ENCODE peak calls at places on chromosomes 11 and 22, in nine cellular contexts. Q, F, H, W, Z, Y, M, E and J are unnamed samples. For H3K4me1, the result is how much of the 10 kb centered on the place peaks cover.

GRCh38 chr22:44707752-44708151 is 5.7 kb downstream of the PRR5 start:
- DNase-seq in Q (no peak), F (no peak), H (no peak), W (peak), Z (no peak), Y (peak), M (no peak), E (no peak), J (no peak)

GRCh38 chr22:47036936-47037485 is 274.6 kb downstream of the TBC1D22A start:
- DNase-seq in Q (no peak), F (no peak), H (no peak), W (no peak), Z (no peak), Y (no peak), M (no peak), E (no peak), J (no peak)

GRCh38 chr22:35846804-35847203 is 129.1 kb downstream of the APOL5 start:
- DNase-seq in Q (no peak), F (no peak), H (no peak), W (no peak), Z (no peak), Y (no peak), M (no peak), E (no peak), J (no peak)

GRCh38 chr11:15006139-15006759 is 34.1 kb upstream of the CALCA start:
- DNase-seq in Q (no peak), F (peak), H (no peak), W (peak), Z (peak), Y (peak), M (no peak), E (peak), J (peak)

GRCh38 chr22:36252754-36253522 is at the start of gene APOL1:
- DNase-seq in Q (peak), F (peak), H (peak), W (no peak), Z (no peak), Y (no peak), M (peak), E (no peak), J (no peak)

GRCh38 chr11:88377151-88377550 is 39.6 kb upstream of the CTSC start:
- DNase-seq in Q (no peak), F (no peak), H (no peak), W (peak), Z (no peak), Y (no peak), M (no peak), E (no peak), J (no peak)

GRCh38 chr11:9600651-9601040 is 27.2 kb downstream of the WEE1 start:
- DNase-seq in Q (no peak), F (no peak), H (no peak), W (peak), Z (peak), Y (peak), M (no peak), E (no peak), J (no peak)

GRCh38 chr11:16779436-16779835 is 41.0 kb downstream of the C11orf58 start:
- DNase-seq in Q (no peak), F (no peak), H (peak), W (no peak), Z (no peak), Y (no peak), M (no peak), E (peak), J (no peak)

GRCh38 chr11:19746081-19746480 is 33.4 kb downstream of the NAV2 start:
- DNase-seq in Q (no peak), F (no peak), H (no peak), W (no peak), Z (no peak), Y (no peak), M (no peak), E (no peak), J (no peak)

GRCh38 chr11:109338131-109338530 is 83.9 kb upstream of the C11orf87 start:
- DNase-seq in Q (no peak), F (no peak), H (no peak), W (peak), Z (no peak), Y (no peak), M (no peak), E (no peak), J (peak)

GRCh38 chr11:71498091-71498490 is 29.0 kb upstream of the KRTAP5-7 start:
- DNase-seq in Q (no peak), F (no peak), H (peak), W (no peak), Z (no peak), Y (no peak), M (no peak), E (no peak), J (no peak)

GRCh38 chr11:112928136-112928535 is 33.1 kb upstream of the NCAM1 start:
- DNase-seq in Q (no peak), F (no peak), H (no peak), W (peak), Z (no peak), Y (no peak), M (no peak), E (no peak), J (no peak)

DNA sequence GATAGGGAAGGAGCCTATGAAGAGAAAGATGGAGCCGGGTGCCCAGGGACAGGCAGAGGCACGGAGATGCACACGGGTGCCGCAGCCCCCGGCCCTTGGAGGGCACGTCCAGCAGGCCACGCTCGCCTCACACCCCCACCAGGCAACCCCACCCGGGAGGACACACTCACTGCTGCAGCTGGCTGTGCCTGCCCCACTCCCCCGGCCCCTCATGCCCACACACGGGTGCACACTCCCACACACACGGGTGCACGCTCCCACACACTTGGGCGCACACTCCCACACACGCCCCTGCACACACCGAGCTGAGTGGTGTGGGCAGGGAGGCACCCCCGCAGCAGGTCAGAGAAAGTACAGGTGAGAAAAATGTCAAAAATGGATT is 1.1 kb downstream of the MOB2 start:
- DNase-seq in Q (no peak), F (no peak), H (no peak), W (no peak), Z (no peak), Y (no peak), M (no peak), E (no peak), J (no peak)
- H3K4me1 ChIP-seq in Q (under half), F (under half), H (under half), W (under half), Z (under half), Y (under half), M (under half), E (under half), J (under half)

GRCh38 chr11:27388869-27389268 is 25.9 kb upstream of the CCDC34 start:
- DNase-seq in Q (no peak), F (no peak), H (no peak), W (peak), Z (no peak), Y (no peak), M (no peak), E (no peak), J (no peak)
- H3K4me1 ChIP-seq in Q (under half), F (half or more), H (under half), W (under half), Z (half or more), Y (under half), M (under half), E (half or more), J (half or more)

GRCh38 chr22:39179401-39179827 is 26.9 kb upstream of the CBX7 start:
- DNase-seq in Q (no peak), F (no peak), H (no peak), W (no peak), Z (no peak), Y (no peak), M (no peak), E (peak), J (peak)
- H3K4me1 ChIP-seq in Q (under half), F (half or more), H (under half), W (under half), Z (under half), Y (under half), M (under half), E (under half), J (under half)

GRCh38 chr11:95895815-95896214 is 28.1 kb downstream of the MTMR2 start:
- DNase-seq in Q (no peak), F (no peak), H (no peak), W (no peak), Z (no peak), Y (no peak), M (no peak), E (no peak), J (no peak)
- H3K4me1 ChIP-seq in Q (under half), F (under half), H (under half), W (under half), Z (under half), Y (under half), M (under half), E (under half), J (under half)